ENCODE peak calls at places on chromosomes 5 and 9, in five cellular contexts. H is psoas muscle, O is H7, C is adrenal gland, R is lung. I is an unnamed sample.

GRCh38 chr5:179278119-179278518 is 67.1 kb downstream of the ADAMTS2 start:
- DNase-seq in H (no peak), R (no peak), O (no peak), C (no peak), I (no peak)

GRCh38 chr9:132776268-132776667 is 101.8 kb downstream of the AK8 start:
- DNase-seq in H (no peak), C (peak), R (no peak), O (no peak), I (no peak)

GRCh38 chr5:102049517-102049916 is 246.6 kb downstream of the SLCO4C1 start:
- DNase-seq in R (no peak), O (no peak), C (no peak), H (no peak), I (no peak)

GRCh38 chr5:153222956-153223355 is 267.5 kb upstream of the GRIA1 start:
- DNase-seq in H (no peak), C (no peak), O (no peak), R (no peak), I (no peak)

GRCh38 chr9:119153402-119153801 is 215.8 kb downstream of the BRINP1 start:
- DNase-seq in H (no peak), R (no peak), C (no peak), O (no peak), I (no peak)

GRCh38 chr9:18720691-18721090 is 246.7 kb downstream of the ADAMTSL1 start:
- DNase-seq in H (no peak), O (no peak), C (peak), R (no peak), I (peak)

GRCh38 chr5:132260051-132260450 is 2.6 kb downstream of the PDLIM4 start:
- DNase-seq in C (peak), R (no peak), O (peak), H (no peak), I (no peak)

GRCh38 chr5:26692952-26693351 is 345.4 kb downstream of the CDH9 start:
- DNase-seq in R (no peak), O (no peak), H (no peak), C (no peak), I (no peak)

GRCh38 chr5:43193171-43193951 is 1.3 kb downstream of the NIM1K start:
- DNase-seq in H (no peak), O (peak), R (peak), C (peak), I (peak)

GRCh38 chr9:68685770-68686169 is 19.3 kb upstream of the PIP5K1B start:
- DNase-seq in O (no peak), R (peak), C (peak), H (no peak), I (no peak)

GRCh38 chr5:111129938-111130337 is 37.8 kb downstream of the WDR36 start:
- DNase-seq in R (no peak), C (no peak), O (peak), H (no peak), I (peak)

GRCh38 chr5:102905052-102905451 is 149.9 kb downstream of the PAM start:
- DNase-seq in C (no peak), R (no peak), H (no peak), O (no peak), I (no peak)

GRCh38 chr5:176743828-176744583 is 66.4 kb upstream of the UNC5A start:
- DNase-seq in O (peak), C (no peak), R (no peak), H (no peak), I (no peak)

GRCh38 chr9:68522126-68522525 is 18.6 kb downstream of the TMEM252 start:
- DNase-seq in C (no peak), O (no peak), H (no peak), R (no peak), I (no peak)

GRCh38 chr9:7067169-7067568 is 309.4 kb downstream of the KDM4C start:
- DNase-seq in R (no peak), O (no peak), H (no peak), C (no peak), I (no peak)

GRCh38 chr5:124453221-124454032 is 293.0 kb downstream of the ZNF608 start:
- DNase-seq in H (no peak), C (no peak), O (no peak), R (no peak), I (peak)

GRCh38 chr5:67178085-67178484 is 18.5 kb downstream of the CD180 start:
- DNase-seq in R (no peak), H (no peak), C (no peak), O (no peak), I (no peak)

DNA sequence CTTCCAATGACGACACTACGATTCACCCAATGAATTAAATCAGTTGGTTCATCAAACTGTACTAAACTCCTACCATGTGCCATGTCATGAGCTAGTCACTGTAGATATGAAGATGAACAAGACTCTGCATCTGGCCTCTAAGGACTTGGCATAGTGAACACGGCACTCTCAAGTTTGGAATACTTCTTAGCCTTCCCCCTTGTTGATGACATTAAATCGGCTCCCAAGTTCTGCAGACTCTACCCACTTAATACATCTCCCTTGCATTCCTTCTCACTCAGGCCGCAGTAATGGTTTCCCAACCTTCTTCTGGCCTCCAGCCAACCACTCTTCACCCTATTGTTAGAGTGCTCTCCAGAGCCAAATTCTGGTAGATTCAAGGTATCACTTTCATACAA is 184.7 kb downstream of the MAPKAP1 start:
- DNase-seq in R (peak), H (no peak), O (no peak), C (peak), I (peak)
- H3K4me3 ChIP-seq in R (no peak), H (no peak), O (no peak), C (no peak), I (no peak)

DNA sequence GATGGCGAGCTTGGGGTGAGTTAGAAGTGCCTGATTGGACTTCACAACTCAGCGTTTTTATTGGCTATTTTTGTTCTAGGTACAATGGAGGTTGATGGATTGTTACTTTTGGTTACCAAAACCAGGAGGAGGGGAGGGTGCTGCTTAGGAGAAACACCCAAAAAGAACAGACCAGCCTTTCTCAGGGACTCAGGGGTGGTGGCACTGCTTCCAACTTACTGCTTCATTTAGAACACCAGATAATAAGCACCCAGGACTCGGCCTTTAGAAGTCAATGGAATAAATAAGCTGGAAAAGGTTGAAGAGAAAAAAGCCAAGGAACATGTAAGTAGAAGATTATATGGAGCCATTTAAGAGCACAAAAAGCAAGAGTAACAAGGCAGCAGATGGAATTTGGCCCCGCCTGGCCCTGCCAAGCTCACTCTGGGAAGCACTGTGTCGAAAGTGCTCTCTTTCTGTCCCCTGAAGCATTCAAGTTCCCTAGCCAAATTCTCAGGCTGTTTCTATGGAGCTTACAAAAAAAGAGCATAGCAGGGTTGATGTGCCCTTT is 72.9 kb upstream of the GPR151 start:
- DNase-seq in R (no peak), O (no peak), H (no peak), C (no peak), I (no peak)
- H3K4me3 ChIP-seq in R (no peak), O (no peak), H (no peak), C (no peak), I (no peak)

GRCh38 chr5:14200312-14200990 is 57.3 kb downstream of the TRIO start:
- DNase-seq in R (no peak), C (no peak), H (no peak), O (no peak), I (no peak)
- H3K4me3 ChIP-seq in R (no peak), C (no peak), H (no peak), O (no peak), I (no peak)

GRCh38 chr5:149143470-149143869 is 2.2 kb downstream of the ABLIM3 start:
- DNase-seq in H (no peak), R (no peak), C (peak), O (no peak), I (peak)
- H3K4me3 ChIP-seq in H (peak), R (no peak), C (no peak), O (no peak), I (peak)

GRCh38 chr5:38441730-38442573 is 114.5 kb downstream of the LIFR start:
- DNase-seq in C (peak), O (peak), R (peak), H (peak), I (peak)
- H3K4me3 ChIP-seq in C (no peak), O (no peak), R (no peak), H (no peak), I (no peak)

GRCh38 chr9:35342221-35342620 is 147.7 kb upstream of the RUSC2 start:
- DNase-seq in O (no peak), C (no peak), R (no peak), H (no peak), I (peak)

GRCh38 chr9:35341585-35341984 is 148.3 kb upstream of the RUSC2 start:
- DNase-seq in C (no peak), R (peak), H (peak), O (peak), I (peak)

GRCh38 chr9:35338561-35339274 is 151.2 kb upstream of the RUSC2 start:
- DNase-seq in C (no peak), O (no peak), R (no peak), H (no peak), I (no peak)

GRCh38 chr9:35340046-35340445 is 149.9 kb upstream of the RUSC2 start:
- DNase-seq in O (no peak), R (no peak), C (no peak), H (no peak), I (peak)

DNA sequence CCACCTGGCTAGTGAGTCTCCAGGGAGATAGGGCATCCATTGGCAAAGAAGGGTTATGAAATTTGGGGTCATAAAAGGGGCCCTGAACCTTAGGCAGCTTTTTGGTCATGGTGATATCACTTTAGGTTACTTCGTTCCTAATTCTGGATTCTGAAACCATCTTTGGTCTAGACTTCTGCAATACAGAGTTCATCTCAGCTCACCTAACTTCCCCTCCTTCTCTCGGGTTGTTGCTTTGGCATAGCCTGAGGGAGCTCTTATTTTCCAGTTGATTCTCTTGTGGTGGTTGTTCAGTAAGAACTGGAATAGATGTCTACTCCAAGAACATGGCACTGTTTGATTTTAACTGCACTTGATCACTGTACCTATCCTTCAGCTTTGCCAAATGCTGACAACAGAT is 148.9 kb upstream of the RUSC2 start:
- DNase-seq in C (no peak), R (no peak), H (no peak), O (no peak), I (no peak)
- H3K4me3 ChIP-seq in C (no peak), R (no peak), H (peak), O (no peak), I (no peak)